ENCODE peak calls at places on chromosomes 1 and 21, in seven cellular contexts. One of them, this sample, is unnamed.
A peak's percentile ranks its signal among the peaks of the same experiment; 100 is the strongest.

GRCh38 chr21:42614811-42615342 is 38.5 kb upstream of the PDE9A start:
- DNase-seq in Panc1: no peak
- DNase-seq in SK-N-SH: peak; percentile 60
- DNase-seq in HepG2: peak; percentile 76
- DNase-seq in K562: no peak
- DNase-seq in GM12878: no peak
- DNase-seq in HCT116: no peak
- DNase-seq in this sample: no peak

GRCh38 chr1:15295676-15296075 is 48.7 kb downstream of the FHAD1 start:
- DNase-seq in Panc1: no peak
- DNase-seq in SK-N-SH: no peak
- DNase-seq in HepG2: no peak
- DNase-seq in K562: no peak
- DNase-seq in GM12878: no peak
- DNase-seq in HCT116: no peak
- DNase-seq in this sample: no peak

GRCh38 chr1:26019641-26020315 is 1.8 kb upstream of the EXTL1 start:
- DNase-seq in Panc1: no peak
- DNase-seq in SK-N-SH: no peak
- DNase-seq in HepG2: no peak
- DNase-seq in K562: no peak
- DNase-seq in GM12878: no peak
- DNase-seq in HCT116: no peak
- DNase-seq in this sample: no peak

GRCh38 chr1:77926561-77927357 is 38.3 kb downstream of the NEXN start:
- DNase-seq in Panc1: no peak
- DNase-seq in SK-N-SH: no peak
- DNase-seq in HepG2: no peak
- DNase-seq in K562: no peak
- DNase-seq in GM12878: peak; percentile 38
- DNase-seq in HCT116: no peak
- DNase-seq in this sample: no peak

GRCh38 chr1:89001510-89001909 is 9.1 kb upstream of the KYAT3 start:
- DNase-seq in Panc1: no peak
- DNase-seq in SK-N-SH: no peak
- DNase-seq in HepG2: no peak
- DNase-seq in K562: no peak
- DNase-seq in GM12878: no peak
- DNase-seq in HCT116: no peak
- DNase-seq in this sample: no peak

GRCh38 chr1:214418380-214418779 is 133.0 kb downstream of the PTPN14 start:
- DNase-seq in Panc1: no peak
- DNase-seq in SK-N-SH: no peak
- DNase-seq in HepG2: no peak
- DNase-seq in K562: no peak
- DNase-seq in GM12878: no peak
- DNase-seq in HCT116: no peak
- DNase-seq in this sample: no peak

GRCh38 chr1:149888160-149888998 is 11.0 kb upstream of the BOLA1 start:
- DNase-seq in Panc1: no peak
- DNase-seq in SK-N-SH: peak; percentile 75
- DNase-seq in HepG2: peak; percentile 76
- DNase-seq in K562: peak; percentile 77
- DNase-seq in GM12878: peak; percentile 97
- DNase-seq in HCT116: peak; percentile 88
- DNase-seq in this sample: peak; percentile 87

GRCh38 chr1:12251442-12251841 is 21.6 kb downstream of the VPS13D start:
- DNase-seq in Panc1: no peak
- DNase-seq in SK-N-SH: no peak
- DNase-seq in HepG2: no peak
- DNase-seq in K562: no peak
- DNase-seq in GM12878: no peak
- DNase-seq in HCT116: no peak
- DNase-seq in this sample: no peak

GRCh38 chr1:200172311-200172710 is 144.8 kb downstream of the NR5A2 start:
- DNase-seq in Panc1: peak; percentile 69
- DNase-seq in SK-N-SH: no peak
- DNase-seq in HepG2: no peak
- DNase-seq in K562: no peak
- DNase-seq in GM12878: no peak
- DNase-seq in HCT116: no peak
- DNase-seq in this sample: no peak

GRCh38 chr1:210372931-210373627 is 44.4 kb downstream of the HHAT start:
- DNase-seq in Panc1: no peak
- DNase-seq in SK-N-SH: no peak
- DNase-seq in HepG2: no peak
- DNase-seq in K562: no peak
- DNase-seq in GM12878: no peak
- DNase-seq in HCT116: no peak
- DNase-seq in this sample: no peak

GRCh38 chr1:95229042-95229441 is 5.0 kb upstream of the RWDD3 start:
- DNase-seq in Panc1: no peak
- DNase-seq in SK-N-SH: no peak
- DNase-seq in HepG2: no peak
- DNase-seq in K562: no peak
- DNase-seq in GM12878: no peak
- DNase-seq in HCT116: no peak
- DNase-seq in this sample: no peak

GRCh38 chr1:30008998-30009657 is 714.3 kb downstream of the MATN1 start:
- DNase-seq in Panc1: no peak
- DNase-seq in SK-N-SH: no peak
- DNase-seq in HepG2: peak; percentile 43
- DNase-seq in K562: no peak
- DNase-seq in GM12878: no peak
- DNase-seq in HCT116: no peak
- DNase-seq in this sample: no peak

GRCh38 chr21:25689226-25689625 is 45.5 kb downstream of the ATP5PF start:
- DNase-seq in Panc1: no peak
- DNase-seq in SK-N-SH: no peak
- DNase-seq in HepG2: no peak
- DNase-seq in K562: no peak
- DNase-seq in GM12878: no peak
- DNase-seq in HCT116: no peak
- DNase-seq in this sample: no peak

GRCh38 chr21:43340491-43341348 is 86.2 kb downstream of the SIK1 start:
- DNase-seq in Panc1: no peak
- DNase-seq in SK-N-SH: no peak
- DNase-seq in HepG2: no peak
- DNase-seq in K562: no peak
- DNase-seq in GM12878: no peak
- DNase-seq in HCT116: peak; percentile 51
- DNase-seq in this sample: no peak

GRCh38 chr21:31420354-31420753 is 76.3 kb upstream of the TIAM1 start:
- DNase-seq in Panc1: no peak
- DNase-seq in SK-N-SH: no peak
- DNase-seq in HepG2: no peak
- DNase-seq in K562: no peak
- DNase-seq in GM12878: no peak
- DNase-seq in HCT116: no peak
- DNase-seq in this sample: no peak

GRCh38 chr1:143666851-143667250 is 304.9 kb downstream of the FAM72C start:
- DNase-seq in Panc1: no peak
- DNase-seq in SK-N-SH: no peak
- DNase-seq in HepG2: no peak
- DNase-seq in K562: no peak
- DNase-seq in GM12878: no peak
- DNase-seq in HCT116: no peak
- DNase-seq in this sample: no peak

GRCh38 chr1:3247521-3248031 is 178.6 kb downstream of the PRDM16 start:
- DNase-seq in Panc1: no peak
- DNase-seq in SK-N-SH: no peak
- DNase-seq in HepG2: no peak
- DNase-seq in K562: no peak
- DNase-seq in GM12878: no peak
- DNase-seq in HCT116: no peak
- DNase-seq in this sample: peak; percentile 75

GRCh38 chr1:186838380-186839076 is 9.8 kb downstream of the PLA2G4A start:
- DNase-seq in Panc1: no peak
- DNase-seq in SK-N-SH: no peak
- DNase-seq in HepG2: no peak
- DNase-seq in K562: no peak
- DNase-seq in GM12878: no peak
- DNase-seq in HCT116: peak; percentile 3
- DNase-seq in this sample: no peak

GRCh38 chr1:6198646-6199297 is 623 bp downstream of the RPL22 start:
- DNase-seq in Panc1: no peak
- DNase-seq in SK-N-SH: no peak
- DNase-seq in HepG2: no peak
- DNase-seq in K562: peak; percentile 39
- DNase-seq in GM12878: no peak
- DNase-seq in HCT116: no peak
- DNase-seq in this sample: no peak

GRCh38 chr1:178393370-178393769 is 103.4 kb downstream of the CLEC20A start:
- DNase-seq in Panc1: no peak
- DNase-seq in SK-N-SH: no peak
- DNase-seq in HepG2: no peak
- DNase-seq in K562: no peak
- DNase-seq in GM12878: no peak
- DNase-seq in HCT116: no peak
- DNase-seq in this sample: no peak

GRCh38 chr1:28243685-28244439 is 7.9 kb downstream of the ATP5IF1 start:
- DNase-seq in Panc1: no peak
- DNase-seq in SK-N-SH: no peak
- DNase-seq in HepG2: no peak
- DNase-seq in K562: no peak
- DNase-seq in GM12878: no peak
- DNase-seq in HCT116: no peak
- DNase-seq in this sample: no peak

GRCh38 chr1:100631015-100631521 is 88.5 kb upstream of the VCAM1 start:
- DNase-seq in Panc1: no peak
- DNase-seq in SK-N-SH: no peak
- DNase-seq in HepG2: no peak
- DNase-seq in K562: no peak
- DNase-seq in GM12878: no peak
- DNase-seq in HCT116: no peak
- DNase-seq in this sample: no peak

GRCh38 chr1:107135466-107135865 is 5.4 kb upstream of the NTNG1 start:
- DNase-seq in Panc1: no peak
- DNase-seq in SK-N-SH: no peak
- DNase-seq in HepG2: peak; percentile 3
- DNase-seq in K562: no peak
- DNase-seq in GM12878: no peak
- DNase-seq in HCT116: no peak
- DNase-seq in this sample: no peak
- H3K4me3 ChIP-seq in Panc1: no peak overlapping the region
- H3K4me3 ChIP-seq in SK-N-SH: no peak overlapping the region
- H3K4me3 ChIP-seq in HepG2: no peak overlapping the region
- H3K4me3 ChIP-seq in K562: no peak overlapping the region
- H3K4me3 ChIP-seq in GM12878: no peak overlapping the region
- H3K4me3 ChIP-seq in HCT116: no peak overlapping the region
- H3K4me3 ChIP-seq in this sample: no peak overlapping the region

GRCh38 chr21:21828130-21828529 is 829.9 kb downstream of the NCAM2 start:
- DNase-seq in Panc1: no peak
- DNase-seq in SK-N-SH: no peak
- DNase-seq in HepG2: no peak
- DNase-seq in K562: no peak
- DNase-seq in GM12878: no peak
- DNase-seq in HCT116: no peak
- DNase-seq in this sample: no peak

DNA sequence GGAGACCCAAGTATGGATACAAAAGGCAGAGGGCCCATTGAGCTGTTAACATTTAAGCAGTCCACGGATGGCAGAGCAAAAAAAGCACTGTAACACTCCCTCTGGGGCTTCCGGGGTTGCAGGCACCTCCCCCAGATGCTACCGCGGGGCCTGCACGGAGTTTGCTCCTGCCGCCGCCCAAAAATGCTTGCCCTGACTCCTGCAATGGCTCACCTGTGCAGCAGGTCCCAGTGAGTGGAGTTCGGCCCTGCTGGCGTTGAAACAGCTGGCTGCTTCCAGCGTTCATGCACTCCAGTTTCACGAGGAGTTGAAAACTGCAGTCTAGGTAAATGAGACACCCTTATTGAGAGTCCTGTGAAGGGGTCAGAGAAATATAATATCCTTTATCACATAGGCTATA is 832.8 kb downstream of the NCAM2 start:
- DNase-seq in Panc1: no peak
- DNase-seq in SK-N-SH: no peak
- DNase-seq in HepG2: no peak
- DNase-seq in K562: no peak
- DNase-seq in GM12878: no peak
- DNase-seq in HCT116: no peak
- DNase-seq in this sample: no peak
- TF ChIP-seq SIN3A in Panc1: no peak
- TF ChIP-seq SIN3A in SK-N-SH: no peak
- TF ChIP-seq SIN3A in HepG2: no peak
- TF ChIP-seq SIN3A in K562: no peak
- TF ChIP-seq SIN3A in GM12878: no peak
- TF ChIP-seq SIN3A in HCT116: no peak
- TF ChIP-seq SIN3A in this sample: no peak

GRCh38 chr1:33957854-33958253 is 94.0 kb downstream of the HMGB4 start:
- DNase-seq in Panc1: no peak
- DNase-seq in SK-N-SH: no peak
- DNase-seq in HepG2: no peak
- DNase-seq in K562: no peak
- DNase-seq in GM12878: no peak
- DNase-seq in HCT116: no peak
- DNase-seq in this sample: no peak
- H3K27ac ChIP-seq in Panc1: no peak overlapping the region
- H3K27ac ChIP-seq in SK-N-SH: no peak overlapping the region
- H3K27ac ChIP-seq in HepG2: no peak overlapping the region
- H3K27ac ChIP-seq in K562: no peak overlapping the region
- H3K27ac ChIP-seq in GM12878: no peak overlapping the region
- H3K27ac ChIP-seq in HCT116: no peak overlapping the region
- H3K27ac ChIP-seq in this sample: no peak overlapping the region

GRCh38 chr1:206944703-206945102 is 1.6 kb downstream of the PIGR start:
- DNase-seq in Panc1: no peak
- DNase-seq in SK-N-SH: no peak
- DNase-seq in HepG2: no peak
- DNase-seq in K562: no peak
- DNase-seq in GM12878: no peak
- DNase-seq in HCT116: no peak
- DNase-seq in this sample: no peak

GRCh38 chr1:206946261-206946660 is at the start of gene PIGR:
- DNase-seq in Panc1: no peak
- DNase-seq in SK-N-SH: no peak
- DNase-seq in HepG2: no peak
- DNase-seq in K562: no peak
- DNase-seq in GM12878: no peak
- DNase-seq in HCT116: no peak
- DNase-seq in this sample: no peak

GRCh38 chr1:206949641-206950040 is 3.4 kb upstream of the PIGR start:
- DNase-seq in Panc1: no peak
- DNase-seq in SK-N-SH: no peak
- DNase-seq in HepG2: no peak
- DNase-seq in K562: no peak
- DNase-seq in GM12878: no peak
- DNase-seq in HCT116: no peak
- DNase-seq in this sample: no peak

GRCh38 chr1:206949208-206949607 is 2.9 kb upstream of the PIGR start:
- DNase-seq in Panc1: no peak
- DNase-seq in SK-N-SH: no peak
- DNase-seq in HepG2: no peak
- DNase-seq in K562: no peak
- DNase-seq in GM12878: no peak
- DNase-seq in HCT116: no peak
- DNase-seq in this sample: no peak

DNA sequence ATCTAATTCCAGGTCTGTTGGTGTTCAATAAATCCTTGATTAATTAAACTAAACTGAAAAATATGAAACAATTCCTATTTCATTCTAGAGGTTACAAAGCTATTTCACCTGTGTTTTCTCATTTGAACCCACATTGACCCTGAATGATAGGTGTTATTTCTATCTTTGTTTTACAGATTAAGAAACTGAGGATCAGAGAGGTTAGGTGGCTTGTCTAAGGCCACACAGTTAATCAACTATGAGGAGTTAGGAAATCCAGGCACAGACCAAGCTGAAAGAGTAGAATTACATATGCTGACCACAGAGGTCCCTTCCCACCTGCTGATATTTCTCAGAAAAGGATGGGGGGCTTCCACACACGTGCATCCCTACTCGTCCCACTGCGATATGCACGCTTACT is 487 bp downstream of the PIGR start:
- DNase-seq in Panc1: no peak
- DNase-seq in SK-N-SH: no peak
- DNase-seq in HepG2: no peak
- DNase-seq in K562: no peak
- DNase-seq in GM12878: no peak
- DNase-seq in HCT116: no peak
- DNase-seq in this sample: no peak
- H3K4me3 ChIP-seq in Panc1: no peak overlapping the region
- H3K4me3 ChIP-seq in SK-N-SH: no peak overlapping the region
- H3K4me3 ChIP-seq in HepG2: no peak overlapping the region
- H3K4me3 ChIP-seq in K562: no peak overlapping the region
- H3K4me3 ChIP-seq in GM12878: no peak overlapping the region
- H3K4me3 ChIP-seq in HCT116: no peak overlapping the region
- H3K4me3 ChIP-seq in this sample: no peak overlapping the region

This sample was measured in H1.